ENCODE peak calls at places on chromosomes 6 and 20, in five cellular contexts. One of them, this sample, is unnamed.
A peak's percentile ranks its signal among the peaks of the same experiment; 100 is the strongest.

GRCh38 chr6:144248470-144249301 is 36.4 kb upstream of the UTRN start:
- DNase-seq in HCT116: no peak
- DNase-seq in H1: no peak
- DNase-seq in SK-N-SH: no peak
- DNase-seq in K562: no peak
- DNase-seq in this sample: no peak

GRCh38 chr20:38211200-38212097 is 46.4 kb upstream of the TGM2 start:
- DNase-seq in K562: no peak
- DNase-seq in HCT116: no peak
- DNase-seq in H1: no peak
- DNase-seq in SK-N-SH: no peak
- DNase-seq in this sample: no peak

GRCh38 chr20:37714973-37715657 is 21.3 kb downstream of the CTNNBL1 start:
- DNase-seq in SK-N-SH: no peak
- DNase-seq in H1: no peak
- DNase-seq in K562: no peak
- DNase-seq in HCT116: no peak
- DNase-seq in this sample: no peak

GRCh38 chr6:36607782-36608386 is 13.7 kb downstream of the SRSF3 start:
- DNase-seq in H1: no peak
- DNase-seq in SK-N-SH: no peak
- DNase-seq in K562: no peak
- DNase-seq in HCT116: no peak
- DNase-seq in this sample: no peak

GRCh38 chr6:125791151-125791819 is 525 bp downstream of the NCOA7 start:
- DNase-seq in H1: no peak
- DNase-seq in HCT116: no peak
- DNase-seq in K562: peak; percentile 55
- DNase-seq in SK-N-SH: peak; percentile 64
- DNase-seq in this sample: peak; percentile 46

GRCh38 chr20:64062596-64063388 is at the start of gene TCEA2:
- DNase-seq in H1: no peak
- DNase-seq in K562: peak; percentile 94
- DNase-seq in HCT116: peak; percentile 82
- DNase-seq in SK-N-SH: peak; percentile 99
- DNase-seq in this sample: peak; percentile 99

GRCh38 chr20:34299925-34300806 is 3.0 kb downstream of the AHCY start:
- DNase-seq in H1: no peak
- DNase-seq in HCT116: no peak
- DNase-seq in SK-N-SH: no peak
- DNase-seq in K562: no peak
- DNase-seq in this sample: no peak

GRCh38 chr20:45972500-45973183 is 639 bp upstream of the ZNF335 start:
- DNase-seq in K562: no peak
- DNase-seq in H1: no peak
- DNase-seq in SK-N-SH: no peak
- DNase-seq in HCT116: no peak
- DNase-seq in this sample: no peak

GRCh38 chr6:125511809-125512341 is 210.1 kb upstream of the HDDC2 start:
- DNase-seq in HCT116: no peak
- DNase-seq in K562: no peak
- DNase-seq in SK-N-SH: no peak
- DNase-seq in H1: no peak
- DNase-seq in this sample: no peak

GRCh38 chr6:120711255-120711654 is 623.0 kb downstream of the TBC1D32 start:
- DNase-seq in K562: no peak
- DNase-seq in HCT116: no peak
- DNase-seq in H1: no peak
- DNase-seq in SK-N-SH: no peak
- DNase-seq in this sample: no peak

GRCh38 chr6:112990971-112991370 is 643.8 kb downstream of the RFPL4B start:
- DNase-seq in HCT116: no peak
- DNase-seq in SK-N-SH: no peak
- DNase-seq in K562: no peak
- DNase-seq in H1: no peak
- DNase-seq in this sample: no peak

GRCh38 chr20:41249371-41249770 is 68.2 kb downstream of the ZHX3 start:
- DNase-seq in H1: no peak
- DNase-seq in K562: no peak
- DNase-seq in HCT116: no peak
- DNase-seq in SK-N-SH: no peak
- DNase-seq in this sample: no peak

GRCh38 chr20:997486-997885 is 4.6 kb downstream of the RSPO4 start:
- DNase-seq in HCT116: no peak
- DNase-seq in K562: no peak
- DNase-seq in SK-N-SH: no peak
- DNase-seq in H1: no peak
- DNase-seq in this sample: no peak

GRCh38 chr20:16613954-16614353 is 40.7 kb upstream of the KIF16B start:
- DNase-seq in SK-N-SH: no peak
- DNase-seq in H1: no peak
- DNase-seq in K562: no peak
- DNase-seq in HCT116: no peak
- DNase-seq in this sample: no peak

GRCh38 chr6:127933852-127934840 is 33.3 kb upstream of the THEMIS start:
- DNase-seq in K562: no peak
- DNase-seq in HCT116: no peak
- DNase-seq in H1: no peak
- DNase-seq in SK-N-SH: no peak
- DNase-seq in this sample: no peak

GRCh38 chr20:62359491-62360121 is 7.5 kb downstream of the LAMA5 start:
- DNase-seq in SK-N-SH: no peak
- DNase-seq in HCT116: peak; percentile 73
- DNase-seq in H1: no peak
- DNase-seq in K562: peak; percentile 36
- DNase-seq in this sample: no peak

GRCh38 chr20:14568701-14569100 is 231.3 kb upstream of the FLRT3 start:
- DNase-seq in K562: no peak
- DNase-seq in SK-N-SH: no peak
- DNase-seq in HCT116: no peak
- DNase-seq in H1: no peak
- DNase-seq in this sample: no peak

GRCh38 chr20:33160681-33161080 is 7.3 kb upstream of the BPIFA2 start:
- DNase-seq in K562: no peak
- DNase-seq in H1: no peak
- DNase-seq in HCT116: no peak
- DNase-seq in SK-N-SH: no peak
- DNase-seq in this sample: no peak

GRCh38 chr6:106133040-106133439 is 46.9 kb downstream of the PRDM1 start:
- DNase-seq in HCT116: no peak
- DNase-seq in H1: no peak
- DNase-seq in K562: no peak
- DNase-seq in SK-N-SH: no peak
- DNase-seq in this sample: no peak

GRCh38 chr6:96784650-96785049 is 52.6 kb downstream of the GPR63 start:
- DNase-seq in K562: no peak
- DNase-seq in SK-N-SH: peak; percentile 51
- DNase-seq in H1: no peak
- DNase-seq in HCT116: no peak
- DNase-seq in this sample: no peak

GRCh38 chr6:31580446-31580755 is 1.8 kb downstream of the LTB start:
- DNase-seq in K562: no peak
- DNase-seq in HCT116: no peak
- DNase-seq in SK-N-SH: no peak
- DNase-seq in H1: no peak
- DNase-seq in this sample: no peak

GRCh38 chr20:47370850-47371782 is 14.6 kb upstream of the ZMYND8 start:
- DNase-seq in K562: no peak
- DNase-seq in SK-N-SH: no peak
- DNase-seq in HCT116: no peak
- DNase-seq in H1: no peak
- DNase-seq in this sample: no peak

GRCh38 chr6:82842721-82843120 is 222.9 kb downstream of the UBE3D start:
- DNase-seq in H1: no peak
- DNase-seq in HCT116: no peak
- DNase-seq in SK-N-SH: no peak
- DNase-seq in K562: no peak
- DNase-seq in this sample: no peak

GRCh38 chr6:34547921-34548644 is 8.0 kb downstream of the SPDEF start:
- DNase-seq in H1: no peak
- DNase-seq in K562: no peak
- DNase-seq in HCT116: no peak
- DNase-seq in SK-N-SH: no peak
- DNase-seq in this sample: no peak

DNA sequence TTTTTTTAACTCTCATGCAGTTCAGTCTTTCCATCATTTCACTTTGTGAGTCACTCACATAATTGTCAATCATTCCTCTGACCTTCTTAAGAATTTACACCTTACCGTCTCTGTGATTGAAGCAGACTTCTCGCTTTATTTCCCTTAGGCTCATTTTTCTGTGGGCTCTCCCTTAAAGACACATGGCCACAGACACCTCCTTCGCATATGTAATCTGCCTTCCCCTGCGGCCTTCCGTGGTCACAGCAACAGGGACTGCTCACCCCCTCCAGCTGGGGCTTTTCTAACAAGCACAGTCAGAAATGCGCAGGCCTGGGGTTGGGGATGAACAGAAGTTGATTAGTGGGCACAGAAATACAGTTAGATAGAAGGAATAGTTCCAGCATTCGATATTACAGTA is 23.0 kb upstream of the VAPB start:
- DNase-seq in HCT116: no peak
- DNase-seq in H1: no peak
- DNase-seq in SK-N-SH: no peak
- DNase-seq in K562: no peak
- DNase-seq in this sample: no peak
- TF ChIP-seq JUND in HCT116: no peak
- TF ChIP-seq JUND in H1: no peak
- TF ChIP-seq JUND in SK-N-SH: no peak
- TF ChIP-seq JUND in K562: no peak
- TF ChIP-seq JUND in this sample: no peak

GRCh38 chr6:4370066-4370465 is 234.7 kb upstream of the ECI2 start:
- DNase-seq in HCT116: peak; percentile 13
- DNase-seq in SK-N-SH: no peak
- DNase-seq in H1: no peak
- DNase-seq in K562: no peak
- DNase-seq in this sample: no peak
- TF ChIP-seq JUND in HCT116: peak; percentile 17
- TF ChIP-seq JUND in SK-N-SH: peak; percentile 83
- TF ChIP-seq JUND in H1: no peak
- TF ChIP-seq JUND in K562: no peak
- TF ChIP-seq JUND in this sample: no peak

GRCh38 chr6:48915591-48915990 is 547.5 kb downstream of the MMUT start:
- DNase-seq in K562: no peak
- DNase-seq in SK-N-SH: no peak
- DNase-seq in HCT116: no peak
- DNase-seq in H1: no peak
- DNase-seq in this sample: no peak

GRCh38 chr6:48917233-48917632 is 545.8 kb downstream of the MMUT start:
- DNase-seq in SK-N-SH: no peak
- DNase-seq in H1: no peak
- DNase-seq in HCT116: no peak
- DNase-seq in K562: no peak
- DNase-seq in this sample: no peak

GRCh38 chr6:48922837-48923236 is 540.2 kb downstream of the MMUT start:
- DNase-seq in SK-N-SH: no peak
- DNase-seq in H1: no peak
- DNase-seq in HCT116: no peak
- DNase-seq in K562: no peak
- DNase-seq in this sample: no peak

GRCh38 chr6:48916523-48917050 is 546.5 kb downstream of the MMUT start:
- DNase-seq in SK-N-SH: no peak
- DNase-seq in K562: no peak
- DNase-seq in HCT116: no peak
- DNase-seq in H1: no peak
- DNase-seq in this sample: no peak

DNA sequence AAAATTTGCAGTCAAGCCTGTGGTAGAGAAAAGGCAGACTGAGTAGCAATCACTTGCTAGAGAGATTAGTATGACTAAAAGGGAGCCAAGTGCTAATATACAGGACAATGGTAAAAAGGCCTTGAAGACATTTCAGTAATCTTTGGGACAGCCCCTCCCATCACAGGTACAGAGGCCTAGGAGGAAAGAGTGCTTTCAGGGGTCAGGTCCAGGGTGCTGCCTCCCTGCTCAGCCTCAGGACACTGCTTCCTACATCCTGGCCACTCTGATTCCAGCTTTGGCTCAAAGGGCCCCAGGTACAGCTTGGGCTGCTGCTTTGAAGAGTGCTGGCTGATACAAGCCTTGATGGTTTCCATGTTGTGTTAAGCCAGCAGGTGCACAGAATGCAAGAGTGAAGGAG is 543.5 kb downstream of the MMUT start:
- DNase-seq in SK-N-SH: no peak
- DNase-seq in K562: no peak
- DNase-seq in H1: no peak
- DNase-seq in HCT116: no peak
- DNase-seq in this sample: no peak
- TF ChIP-seq JUND in SK-N-SH: no peak
- TF ChIP-seq JUND in K562: no peak
- TF ChIP-seq JUND in H1: no peak
- TF ChIP-seq JUND in HCT116: no peak
- TF ChIP-seq JUND in this sample: no peak

GRCh38 chr20:49692941-49693340 is 20.7 kb downstream of the B4GALT5 start:
- DNase-seq in HCT116: no peak
- DNase-seq in H1: no peak
- DNase-seq in K562: no peak
- DNase-seq in SK-N-SH: no peak
- DNase-seq in this sample: no peak

GRCh38 chr20:49691818-49692568 is 21.7 kb downstream of the B4GALT5 start:
- DNase-seq in K562: no peak
- DNase-seq in H1: no peak
- DNase-seq in HCT116: no peak
- DNase-seq in SK-N-SH: no peak
- DNase-seq in this sample: no peak

GRCh38 chr20:49687595-49688567 is 25.8 kb downstream of the B4GALT5 start:
- DNase-seq in K562: peak; percentile 31
- DNase-seq in HCT116: no peak
- DNase-seq in SK-N-SH: no peak
- DNase-seq in H1: no peak
- DNase-seq in this sample: no peak

GRCh38 chr20:49693435-49694171 is 20.1 kb downstream of the B4GALT5 start:
- DNase-seq in SK-N-SH: no peak
- DNase-seq in HCT116: no peak
- DNase-seq in H1: no peak
- DNase-seq in K562: no peak
- DNase-seq in this sample: no peak

DNA sequence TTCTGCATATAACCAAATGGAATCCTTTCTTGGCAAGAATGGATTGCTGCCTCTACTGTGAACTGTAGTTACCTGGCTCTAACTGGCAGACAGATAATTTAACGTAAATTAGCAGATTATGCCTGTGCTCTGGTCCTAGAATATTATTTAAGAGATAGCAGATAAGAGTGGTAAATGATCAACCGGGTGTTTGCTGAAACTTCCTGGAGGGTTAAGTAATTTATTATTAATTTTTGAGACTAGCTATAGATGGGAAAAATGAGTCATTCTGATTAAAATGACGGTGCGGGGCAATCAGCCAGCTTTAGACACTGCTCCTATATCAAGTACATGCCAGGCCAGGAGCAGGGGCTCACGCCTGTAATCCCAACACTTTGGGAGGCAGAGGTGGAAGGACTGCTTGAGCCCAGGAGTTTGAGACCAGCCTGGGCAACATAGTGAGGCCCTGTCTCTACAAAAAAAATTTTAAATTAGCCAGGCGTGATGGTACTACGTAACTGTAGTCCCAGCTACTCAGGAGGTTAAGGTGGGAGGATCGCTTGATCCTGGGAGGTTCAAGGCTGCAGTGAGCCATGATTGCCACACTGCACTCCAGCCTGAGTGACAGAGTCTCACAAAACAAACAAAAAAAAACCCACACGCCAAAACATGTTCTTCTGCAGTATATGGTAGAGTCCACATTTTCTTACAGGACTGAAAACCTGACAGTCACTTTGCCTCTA is 22.6 kb downstream of the B4GALT5 start:
- DNase-seq in K562: no peak
- DNase-seq in HCT116: peak; percentile 73
- DNase-seq in H1: no peak
- DNase-seq in SK-N-SH: no peak
- DNase-seq in this sample: peak; percentile 39
- TF ChIP-seq JUND in K562: peak; percentile 13
- TF ChIP-seq JUND in HCT116: peak; percentile 83
- TF ChIP-seq JUND in H1: no peak
- TF ChIP-seq JUND in SK-N-SH: peak; percentile 64
- TF ChIP-seq JUND in this sample: no peak

This sample was measured in T47D.